ENCODE peak calls at places on chromosome 14, in four cellular contexts. One of them, this sample, is unnamed.
A peak's percentile ranks its signal among the peaks of the same experiment; 100 is the strongest.

GRCh38 chr14:21825147-21825743 is 151.6 kb upstream of the OR4E1 start:
- DNase-seq in AG09319: no peak
- DNase-seq in coronary artery: no peak
- DNase-seq in NCI-H187: no peak
- DNase-seq in this sample: no peak

GRCh38 chr14:22846811-22847307 is 10.5 kb downstream of the MMP14 start:
- DNase-seq in NCI-H187: no peak
- DNase-seq in coronary artery: no peak
- DNase-seq in AG09319: no peak
- DNase-seq in this sample: no peak

GRCh38 chr14:55412686-55413085 is 1.1 kb upstream of the ATG14 start:
- DNase-seq in AG09319: no peak
- DNase-seq in coronary artery: no peak
- DNase-seq in NCI-H187: no peak
- DNase-seq in this sample: no peak

GRCh38 chr14:90700928-90701776 is 115.1 kb downstream of the TTC7B start:
- DNase-seq in AG09319: no peak
- DNase-seq in coronary artery: no peak
- DNase-seq in NCI-H187: no peak
- DNase-seq in this sample: no peak

GRCh38 chr14:85599939-85600338 is 70.0 kb downstream of the FLRT2 start:
- DNase-seq in coronary artery: no peak
- DNase-seq in AG09319: no peak
- DNase-seq in NCI-H187: no peak
- DNase-seq in this sample: no peak

GRCh38 chr14:93034671-93034994 is 81.1 kb downstream of the ITPK1 start:
- DNase-seq in coronary artery: no peak
- DNase-seq in AG09319: no peak
- DNase-seq in NCI-H187: no peak
- DNase-seq in this sample: no peak

GRCh38 chr14:70343141-70343540 is 16.3 kb downstream of the COX16 start:
- DNase-seq in NCI-H187: no peak
- DNase-seq in coronary artery: no peak
- DNase-seq in AG09319: no peak
- DNase-seq in this sample: no peak

GRCh38 chr14:93936245-93936644 is 9.1 kb downstream of the FAM181A start:
- DNase-seq in NCI-H187: no peak
- DNase-seq in coronary artery: no peak
- DNase-seq in AG09319: no peak
- DNase-seq in this sample: no peak

GRCh38 chr14:23704890-23705289 is 68.7 kb downstream of the DHRS2 start:
- DNase-seq in coronary artery: no peak
- DNase-seq in NCI-H187: no peak
- DNase-seq in AG09319: no peak
- DNase-seq in this sample: no peak

GRCh38 chr14:77268989-77269595 is 1.9 kb downstream of the NGB start:
- DNase-seq in AG09319: no peak
- DNase-seq in coronary artery: no peak
- DNase-seq in NCI-H187: no peak
- DNase-seq in this sample: no peak

GRCh38 chr14:64692189-64692588 is 12.0 kb upstream of the PLEKHG3 start:
- DNase-seq in AG09319: no peak
- DNase-seq in coronary artery: no peak
- DNase-seq in NCI-H187: no peak
- DNase-seq in this sample: no peak

GRCh38 chr14:66403183-66403582 is 83.0 kb upstream of the CCDC196 start:
- DNase-seq in coronary artery: no peak
- DNase-seq in AG09319: no peak
- DNase-seq in NCI-H187: no peak
- DNase-seq in this sample: no peak

GRCh38 chr14:36502558-36503508 is 17.2 kb downstream of the NKX2-1 start:
- DNase-seq in coronary artery: no peak
- DNase-seq in AG09319: no peak
- DNase-seq in NCI-H187: peak; percentile 86
- DNase-seq in this sample: no peak

GRCh38 chr14:77457115-77457521 is 283 bp downstream of the VIPAS39 start:
- DNase-seq in coronary artery: no peak
- DNase-seq in AG09319: no peak
- DNase-seq in NCI-H187: no peak
- DNase-seq in this sample: no peak

GRCh38 chr14:85590784-85591183 is 60.8 kb downstream of the FLRT2 start:
- DNase-seq in AG09319: no peak
- DNase-seq in NCI-H187: no peak
- DNase-seq in coronary artery: no peak
- DNase-seq in this sample: no peak

GRCh38 chr14:99945732-99946651 is 119.2 kb upstream of the EVL start:
- DNase-seq in NCI-H187: no peak
- DNase-seq in coronary artery: no peak
- DNase-seq in AG09319: no peak
- DNase-seq in this sample: no peak

GRCh38 chr14:102922490-102923200 is at the start of gene AMN:
- DNase-seq in coronary artery: no peak
- DNase-seq in AG09319: no peak
- DNase-seq in NCI-H187: no peak
- DNase-seq in this sample: no peak

GRCh38 chr14:91078095-91078737 is 17.8 kb upstream of the RPS6KA5 start:
- DNase-seq in AG09319: no peak
- DNase-seq in coronary artery: no peak
- DNase-seq in NCI-H187: no peak
- DNase-seq in this sample: no peak

GRCh38 chr14:23951590-23952143 is 1.9 kb upstream of the DHRS4 start:
- DNase-seq in coronary artery: no peak
- DNase-seq in NCI-H187: no peak
- DNase-seq in AG09319: no peak
- DNase-seq in this sample: no peak

GRCh38 chr14:32129124-32129523 is 52.0 kb downstream of the ARHGAP5 start:
- DNase-seq in NCI-H187: no peak
- DNase-seq in coronary artery: no peak
- DNase-seq in AG09319: no peak
- DNase-seq in this sample: no peak

GRCh38 chr14:96203635-96204034 is 1.0 kb upstream of the BDKRB2 start:
- DNase-seq in NCI-H187: no peak
- DNase-seq in coronary artery: no peak
- DNase-seq in AG09319: no peak
- DNase-seq in this sample: no peak

GRCh38 chr14:100703574-100704220 is 23.0 kb upstream of the DLK1 start:
- DNase-seq in coronary artery: no peak
- DNase-seq in NCI-H187: no peak
- DNase-seq in AG09319: no peak
- DNase-seq in this sample: no peak

This sample was measured in smooth muscle cell of the brain vasculature.